ENCODE peak calls at places on chromosomes 6 and 20, in ten cellular contexts. X is H1; C is heart right ventricle; A is right lobe of liver; S is esophagus squamous epithelium; G is psoas muscle; Z is lung; K is CD8-positive, alpha-beta memory T cell; R is cardiac muscle cell; F is spleen. W is an unnamed sample.
A peak's percentile ranks its signal among the peaks of the same experiment; 100 is the strongest.

GRCh38 chr6:136607204-136607931 is 57.1 kb upstream of the MAP7 start:
- DNase-seq in X (no peak), C (no peak), A (no peak), S (no peak), G (no peak), Z (no peak), K (no peak), R (no peak), F (no peak), W (no peak)

GRCh38 chr6:54426995-54427394 is 118.8 kb downstream of the TINAG start:
- DNase-seq in X (no peak), C (no peak), A (no peak), S (no peak), G (no peak), Z (no peak), K (no peak), R (no peak), F (no peak), W (no peak)

GRCh38 chr6:32151131-32151884 is 431 bp downstream of the PRRT1 start:
- DNase-seq in X (no peak), C (no peak), A (no peak), S (no peak), G (no peak), Z (no peak), K (no peak), R (no peak), F (no peak), W (no peak)

GRCh38 chr6:153956807-153957206 is 82.2 kb upstream of the OPRM1 start:
- DNase-seq in X (no peak), C (no peak), A (no peak), S (no peak), G (no peak), Z (no peak), K (no peak), R (peak; percentile 51), F (no peak), W (no peak)

GRCh38 chr20:48718914-48719578 is 108.8 kb downstream of the PREX1 start:
- DNase-seq in X (no peak), C (no peak), A (no peak), S (no peak), G (no peak), Z (no peak), K (peak; percentile 81), R (no peak), F (peak; percentile 88), W (no peak)

GRCh38 chr6:11974089-11974488 is 38.0 kb upstream of the HIVEP1 start:
- DNase-seq in X (no peak), C (no peak), A (no peak), S (no peak), G (no peak), Z (no peak), K (no peak), R (peak; percentile 47), F (no peak), W (no peak)

GRCh38 chr6:3259491-3259958 is 778 bp downstream of the PSMG4 start:
- DNase-seq in X (no peak), C (peak; percentile 33), A (peak; percentile 55), S (no peak), G (no peak), Z (no peak), K (peak; percentile 55), R (peak; percentile 31), F (peak; percentile 80), W (no peak)

GRCh38 chr6:37137881-37138568 is 31.9 kb upstream of the PIM1 start:
- DNase-seq in X (peak; percentile 60), C (no peak), A (peak; percentile 9), S (no peak), G (no peak), Z (no peak), K (no peak), R (peak; percentile 95), F (no peak), W (no peak)

DNA sequence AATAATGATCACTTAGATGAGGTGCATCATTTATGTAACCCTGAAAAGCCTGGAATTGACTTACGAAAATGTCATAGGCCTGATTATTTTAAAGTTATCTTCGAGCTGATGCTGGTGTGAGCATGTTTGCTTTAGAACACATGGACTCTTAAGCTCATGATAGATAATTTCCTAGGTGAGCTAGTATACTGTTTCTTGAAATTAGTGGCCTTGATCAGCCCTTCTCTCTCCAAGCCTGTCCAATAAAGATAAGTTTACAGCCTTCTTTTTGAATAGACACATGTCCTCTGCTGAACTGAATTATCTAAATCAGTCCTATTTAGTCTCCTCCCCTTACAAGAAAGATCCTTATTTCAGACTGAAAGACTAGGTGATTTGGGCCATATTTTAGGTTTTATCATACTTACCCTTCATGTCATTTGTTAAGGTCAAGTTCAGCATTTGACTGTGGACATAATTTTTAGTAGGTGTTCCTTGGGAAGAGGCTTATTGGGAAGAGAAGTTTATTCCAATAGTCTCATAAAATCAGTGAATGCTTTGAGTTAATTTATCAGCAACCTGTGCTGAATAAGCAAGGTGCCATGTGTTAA is 15.3 kb downstream of the FOXO3 start:
- DNase-seq in X (no peak), C (no peak), A (no peak), S (no peak), G (no peak), Z (no peak), K (no peak), R (no peak), F (no peak), W (no peak)
- H3K4me1 ChIP-seq in X (no peaks in the 10 kb centered on the region), C (peaks cover 86% of the 10 kb centered on the region), A (peaks cover 32% of the 10 kb centered on the region), S (peaks cover 95% of the 10 kb centered on the region), G (peaks cover 81% of the 10 kb centered on the region), Z (peaks cover 9% of the 10 kb centered on the region), K (peaks cover 41% of the 10 kb centered on the region), R (peaks cover 40% of the 10 kb centered on the region), F (peaks cover 26% of the 10 kb centered on the region), W (peaks cover 23% of the 10 kb centered on the region)

GRCh38 chr20:47544852-47545251 is 43.2 kb downstream of the NCOA3 start:
- DNase-seq in X (no peak), C (no peak), A (no peak), S (no peak), G (no peak), Z (no peak), K (no peak), R (peak; percentile 30), F (no peak), W (no peak)

GRCh38 chr20:47543006-47543431 is 41.3 kb downstream of the NCOA3 start:
- DNase-seq in X (no peak), C (no peak), A (no peak), S (no peak), G (no peak), Z (no peak), K (no peak), R (peak; percentile 11), F (no peak), W (no peak)

GRCh38 chr20:47544240-47544639 is 42.6 kb downstream of the NCOA3 start:
- DNase-seq in X (no peak), C (no peak), A (no peak), S (no peak), G (no peak), Z (no peak), K (no peak), R (peak; percentile 57), F (no peak), W (no peak)

GRCh38 chr20:47540443-47541354 is 39.0 kb downstream of the NCOA3 start:
- DNase-seq in X (no peak), C (no peak), A (no peak), S (no peak), G (no peak), Z (no peak), K (no peak), R (peak; percentile 14), F (no peak), W (no peak)

GRCh38 chr20:47541355-47541922 is 39.8 kb downstream of the NCOA3 start:
- DNase-seq in X (no peak), C (no peak), A (no peak), S (no peak), G (no peak), Z (no peak), K (no peak), R (no peak), F (no peak), W (no peak)
- H3K4me1 ChIP-seq in X (peaks cover 11% of the 10 kb centered on the region), C (peaks cover 75% of the 10 kb centered on the region), A (peaks cover 3% of the 10 kb centered on the region), S (peaks cover 50% of the 10 kb centered on the region), G (peaks cover 51% of the 10 kb centered on the region), Z (peaks cover 9% of the 10 kb centered on the region), K (peaks cover 38% of the 10 kb centered on the region), R (no peaks in the 10 kb centered on the region), F (peaks cover 35% of the 10 kb centered on the region), W (peaks cover 31% of the 10 kb centered on the region)

GRCh38 chr6:52545050-52545843 is 31.6 kb downstream of the TRAM2 start:
- DNase-seq in X (no peak), C (no peak), A (no peak), S (no peak), G (no peak), Z (no peak), K (no peak), R (no peak), F (no peak), W (no peak)

GRCh38 chr6:52544325-52545022 is 32.4 kb downstream of the TRAM2 start:
- DNase-seq in X (no peak), C (no peak), A (no peak), S (no peak), G (no peak), Z (no peak), K (no peak), R (no peak), F (no peak), W (no peak)

GRCh38 chr6:52545844-52546119 is 31.1 kb downstream of the TRAM2 start:
- DNase-seq in X (no peak), C (no peak), A (no peak), S (no peak), G (no peak), Z (no peak), K (no peak), R (no peak), F (no peak), W (no peak)

GRCh38 chr6:52543262-52543661 is 33.6 kb downstream of the TRAM2 start:
- DNase-seq in X (no peak), C (no peak), A (no peak), S (no peak), G (no peak), Z (no peak), K (no peak), R (no peak), F (no peak), W (no peak)

DNA sequence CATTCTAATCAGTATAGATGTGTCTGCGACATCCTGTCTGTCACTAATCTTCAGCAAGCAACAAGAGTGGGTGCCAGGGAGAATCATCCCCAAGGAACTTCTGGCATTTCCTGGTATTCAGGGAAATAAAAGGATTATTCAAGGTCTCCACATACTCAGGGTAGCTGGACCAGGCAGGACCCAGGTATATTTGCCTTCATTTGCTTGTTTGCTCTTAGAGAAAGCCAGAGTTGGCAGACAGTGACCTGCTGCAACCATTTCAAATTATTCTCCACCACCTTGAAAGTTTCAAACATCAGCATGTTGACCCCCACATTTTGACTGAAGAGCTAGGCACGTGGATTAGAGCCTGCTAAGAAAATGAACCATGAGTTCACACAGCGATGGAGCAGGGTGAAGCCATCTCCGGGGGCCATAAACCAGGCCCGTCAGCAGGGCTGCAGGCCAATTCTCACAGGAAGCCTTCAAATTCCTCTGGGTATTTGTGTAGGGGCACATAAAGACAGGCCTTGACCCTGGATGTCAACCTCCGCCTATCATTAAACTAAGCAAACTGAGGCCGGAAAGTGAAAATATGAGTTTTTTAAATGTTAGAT is 33.0 kb downstream of the TRAM2 start:
- DNase-seq in X (no peak), C (peak; percentile 40), A (no peak), S (no peak), G (no peak), Z (no peak), K (no peak), R (peak; percentile 61), F (no peak), W (no peak)
- H3K4me1 ChIP-seq in X (peaks cover 2% of the 10 kb centered on the region), C (peaks cover 91% of the 10 kb centered on the region), A (peaks cover 60% of the 10 kb centered on the region), S (peaks cover 79% of the 10 kb centered on the region), G (peaks cover 23% of the 10 kb centered on the region), Z (peaks cover 24% of the 10 kb centered on the region), K (no peaks in the 10 kb centered on the region), R (no peaks in the 10 kb centered on the region), F (peaks cover 20% of the 10 kb centered on the region), W (peaks cover 69% of the 10 kb centered on the region)

GRCh38 chr20:8291873-8292272 is 159.8 kb downstream of the PLCB1 start:
- DNase-seq in X (no peak), C (no peak), A (no peak), S (no peak), G (no peak), Z (no peak), K (no peak), R (peak; percentile 30), F (no peak), W (no peak)
- H3K4me1 ChIP-seq in X (no peaks in the 10 kb centered on the region), C (no peaks in the 10 kb centered on the region), A (no peaks in the 10 kb centered on the region), S (no peaks in the 10 kb centered on the region), G (peaks cover 6% of the 10 kb centered on the region), Z (peaks cover 1% of the 10 kb centered on the region), K (no peaks in the 10 kb centered on the region), R (no peaks in the 10 kb centered on the region), F (no peaks in the 10 kb centered on the region), W (no peaks in the 10 kb centered on the region)